ENCODE peak calls at places on chromosome 16, in five cellular contexts. U, Z, S, D and Q are unnamed samples.
A peak's percentile ranks its signal among the peaks of the same experiment; 100 is the strongest.

GRCh38 chr16:82091225-82091624 is 56.2 kb downstream of the HSD17B2 start:
- DNase-seq in S (no peak), Z (no peak), U (no peak), D (no peak), Q (no peak)

GRCh38 chr16:88856122-88856827 is 472 bp downstream of the GALNS start:
- DNase-seq in Z (no peak), D (no peak), S (no peak), U (no peak), Q (peak; percentile 69)

GRCh38 chr16:50096791-50097190 is 31.0 kb downstream of the HEATR3 start:
- DNase-seq in D (no peak), U (no peak), Z (no peak), S (no peak), Q (no peak)

GRCh38 chr16:3030872-3031212 is 5.9 kb downstream of the BICDL2 start:
- DNase-seq in Z (no peak), D (no peak), S (no peak), U (no peak), Q (no peak)

GRCh38 chr16:55480228-55480655 is 1.2 kb downstream of the MMP2 start:
- DNase-seq in U (peak; percentile 53), S (no peak), D (no peak), Z (peak; percentile 85), Q (peak; percentile 64)

GRCh38 chr16:19119564-19119963 is 5.8 kb downstream of the ITPRIPL2 start:
- DNase-seq in U (no peak), Z (no peak), S (no peak), D (no peak), Q (no peak)

GRCh38 chr16:77387810-77388209 is 47.0 kb downstream of the ADAMTS18 start:
- DNase-seq in U (no peak), D (no peak), Z (no peak), S (no peak), Q (peak; percentile 61)

GRCh38 chr16:68760671-68761275 is 23.7 kb downstream of the CDH1 start:
- DNase-seq in S (no peak), D (no peak), U (peak; percentile 43), Z (no peak), Q (no peak)

GRCh38 chr16:27107185-27107592 is 40.5 kb downstream of the C16orf82 start:
- DNase-seq in U (no peak), S (no peak), D (no peak), Z (no peak), Q (peak; percentile 37)

GRCh38 chr16:31476305-31477219 is 4.6 kb downstream of the TGFB1I1 start:
- DNase-seq in Z (peak; percentile 72), D (peak; percentile 75), S (peak; percentile 88), U (no peak), Q (peak; percentile 88)